ENCODE peak calls at places on chromosomes 6 and 20, in seven cellular contexts. S is T-helper 1 cell; X is NCI-H526 treated with DMSO at 0.1 percent for 48 hours; O is WTC11; W is EH; E is left cardiac atrium; J is stimulated activated CD4-positive, alpha-beta T cell treated with anti-CD3 and anti-CD28 coated beads, Interleukin-4, amount 100 ng/mL, for 48 hours. P is an unnamed sample.
A peak's percentile ranks its signal among the peaks of the same experiment; 100 is the strongest.

GRCh38 chr20:57038608-57039440 is 227.6 kb downstream of the BMP7 start:
- DNase-seq in S (no peak), X (no peak), O (no peak), W (no peak), E (no peak), J (no peak), P (no peak)

GRCh38 chr20:17657079-17657825 is 24.8 kb downstream of the RRBP1 start:
- DNase-seq in S (no peak), X (no peak), O (no peak), W (no peak), E (peak; percentile 11), J (no peak), P (no peak)

GRCh38 chr20:37323985-37324384 is 22.0 kb upstream of the SRC start:
- DNase-seq in S (no peak), X (no peak), O (no peak), W (peak; percentile 94), E (no peak), J (no peak), P (no peak)

GRCh38 chr6:76221525-76221924 is 149.1 kb upstream of the IMPG1 start:
- DNase-seq in S (no peak), X (no peak), O (no peak), W (no peak), E (no peak), J (no peak), P (no peak)

GRCh38 chr6:121657972-121658371 is 222.5 kb downstream of the GJA1 start:
- DNase-seq in S (no peak), X (no peak), O (no peak), W (no peak), E (no peak), J (no peak), P (no peak)

GRCh38 chr6:75084872-75085381 is 120.9 kb downstream of the COL12A1 start:
- DNase-seq in S (no peak), X (peak; percentile 59), O (peak; percentile 63), W (no peak), E (peak; percentile 43), J (no peak), P (no peak)

GRCh38 chr6:25232478-25232877 is 46.7 kb upstream of the CARMIL1 start:
- DNase-seq in S (no peak), X (peak; percentile 53), O (no peak), W (peak; percentile 83), E (peak; percentile 23), J (no peak), P (no peak)

GRCh38 chr6:24492475-24492874 is 2.3 kb upstream of the ALDH5A1 start:
- DNase-seq in S (no peak), X (no peak), O (peak; percentile 58), W (peak; percentile 28), E (peak; percentile 29), J (no peak), P (no peak)

GRCh38 chr20:46083101-46083500 is 6.7 kb downstream of the NCOA5 start:
- DNase-seq in S (no peak), X (no peak), O (no peak), W (no peak), E (no peak), J (no peak), P (no peak)

GRCh38 chr6:55836945-55837344 is 38.4 kb downstream of the BMP5 start:
- DNase-seq in S (no peak), X (no peak), O (no peak), W (no peak), E (peak; percentile 17), J (no peak), P (no peak)

GRCh38 chr6:39561536-39562266 is 163.5 kb downstream of the KIF6 start:
- DNase-seq in S (no peak), X (no peak), O (no peak), W (no peak), E (no peak), J (no peak), P (no peak)

GRCh38 chr6:47168176-47168575 is 126.0 kb upstream of the ADGRF1 start:
- DNase-seq in S (no peak), X (no peak), O (no peak), W (peak; percentile 98), E (peak; percentile 71), J (no peak), P (no peak)

GRCh38 chr6:56528412-56528841 is 114.3 kb downstream of the DST start:
- DNase-seq in S (no peak), X (no peak), O (no peak), W (peak; percentile 97), E (no peak), J (no peak), P (no peak)

GRCh38 chr6:5645275-5645674 is 361.4 kb downstream of the NRN1 start:
- DNase-seq in S (no peak), X (no peak), O (no peak), W (no peak), E (no peak), J (no peak), P (no peak)

GRCh38 chr6:17525637-17526036 is 74.5 kb upstream of the FAM8A1 start:
- DNase-seq in S (no peak), X (no peak), O (no peak), W (no peak), E (no peak), J (no peak), P (no peak)

GRCh38 chr6:152309648-152310047 is 327.5 kb downstream of the SYNE1 start:
- DNase-seq in S (peak; percentile 86), X (no peak), O (no peak), W (no peak), E (no peak), J (peak; percentile 55), P (peak; percentile 69)

GRCh38 chr6:151475653-151476523 is 17.9 kb upstream of the CCDC170 start:
- DNase-seq in S (peak; percentile 31), X (peak; percentile 14), O (peak; percentile 29), W (peak; percentile 60), E (no peak), J (peak; percentile 31), P (no peak)

GRCh38 chr20:33147299-33147698 is 20.7 kb upstream of the BPIFA2 start:
- DNase-seq in S (no peak), X (no peak), O (no peak), W (no peak), E (no peak), J (no peak), P (no peak)

GRCh38 chr20:49814057-49814675 is 1.5 kb downstream of the SLC9A8 start:
- DNase-seq in S (no peak), X (no peak), O (no peak), W (no peak), E (no peak), J (no peak), P (no peak)

P was measured in T-helper 22 cell.